ENCODE peak calls at places on chromosomes 6 and 20, in six cellular contexts. Q is AG09309, H is PC-3, Z is neural crest cell, C is lung, L is omental fat pad. D is an unnamed sample.
A peak's percentile ranks its signal among the peaks of the same experiment; 100 is the strongest.

GRCh38 chr6:30964075-30964474 is 19.4 kb upstream of the MUC21 start:
- DNase-seq in Q (no peak), H (no peak), Z (no peak), C (no peak), L (no peak), D (no peak)

GRCh38 chr20:19710336-19710721 is 47.7 kb upstream of the RIN2 start:
- DNase-seq in Q (no peak), H (no peak), Z (no peak), C (no peak), L (no peak), D (no peak)

GRCh38 chr20:58446938-58447265 is 57.9 kb downstream of the VAPB start:
- DNase-seq in Q (no peak), H (no peak), Z (no peak), C (no peak), L (no peak), D (no peak)

GRCh38 chr6:166437661-166438060 is 54.9 kb upstream of the MPC1 start:
- DNase-seq in Q (no peak), H (no peak), Z (no peak), C (no peak), L (no peak), D (no peak)

GRCh38 chr6:159727717-159728440 is 573 bp downstream of the WTAP start:
- DNase-seq in Q (no peak), H (peak; percentile 5), Z (no peak), C (peak; percentile 48), L (no peak), D (no peak)

GRCh38 chr20:15924556-15924955 is 648.7 kb downstream of the KIF16B start:
- DNase-seq in Q (no peak), H (no peak), Z (no peak), C (no peak), L (no peak), D (no peak)

GRCh38 chr20:50248104-50248631 is 57.5 kb downstream of the CEBPB start:
- DNase-seq in Q (peak; percentile 37), H (no peak), Z (no peak), C (no peak), L (no peak), D (no peak)

GRCh38 chr20:31522756-31523155 is 8.5 kb downstream of the HM13 start:
- DNase-seq in Q (no peak), H (no peak), Z (no peak), C (no peak), L (no peak), D (no peak)

GRCh38 chr6:98946877-98947410 is 802 bp downstream of the FBXL4 start:
- DNase-seq in Q (no peak), H (peak; percentile 43), Z (no peak), C (peak; percentile 31), L (peak; percentile 27), D (no peak)

GRCh38 chr6:3205913-3206312 is 21.5 kb downstream of the TUBB2B start:
- DNase-seq in Q (peak; percentile 98), H (peak; percentile 81), Z (no peak), C (no peak), L (no peak), D (no peak)

GRCh38 chr20:59448828-59449444 is 148.5 kb downstream of the EDN3 start:
- DNase-seq in Q (no peak), H (no peak), Z (no peak), C (no peak), L (no peak), D (no peak)

GRCh38 chr6:109308018-109308492 is 74.2 kb downstream of the CD164 start:
- DNase-seq in Q (peak; percentile 42), H (peak; percentile 60), Z (no peak), C (peak; percentile 42), L (no peak), D (no peak)

GRCh38 chr20:52193133-52193532 is 1.6 kb upstream of the ZFP64 start:
- DNase-seq in Q (no peak), H (no peak), Z (no peak), C (no peak), L (no peak), D (no peak)

GRCh38 chr6:55895972-55896371 is 20.6 kb upstream of the BMP5 start:
- DNase-seq in Q (no peak), H (peak; percentile 22), Z (no peak), C (no peak), L (no peak), D (no peak)

GRCh38 chr6:28943557-28944411 is 20.0 kb upstream of the TRIM27 start:
- DNase-seq in Q (no peak), H (peak; percentile 86), Z (peak; percentile 69), C (peak; percentile 65), L (no peak), D (no peak)

GRCh38 chr20:44186674-44187053 is 324 bp downstream of the JPH2 start:
- DNase-seq in Q (no peak), H (no peak), Z (no peak), C (no peak), L (no peak), D (no peak)
- TF ChIP-seq CTCF in Q (no peak), H (no peak), Z (no peak), C (no peak), L (no peak), D (no peak)

GRCh38 chr6:13419826-13420225 is 67.6 kb downstream of the GFOD1 start:
- DNase-seq in Q (no peak), H (no peak), Z (no peak), C (no peak), L (no peak), D (no peak)
- TF ChIP-seq CTCF in Q (no peak), H (no peak), Z (no peak), C (no peak), L (no peak), D (no peak)

DNA sequence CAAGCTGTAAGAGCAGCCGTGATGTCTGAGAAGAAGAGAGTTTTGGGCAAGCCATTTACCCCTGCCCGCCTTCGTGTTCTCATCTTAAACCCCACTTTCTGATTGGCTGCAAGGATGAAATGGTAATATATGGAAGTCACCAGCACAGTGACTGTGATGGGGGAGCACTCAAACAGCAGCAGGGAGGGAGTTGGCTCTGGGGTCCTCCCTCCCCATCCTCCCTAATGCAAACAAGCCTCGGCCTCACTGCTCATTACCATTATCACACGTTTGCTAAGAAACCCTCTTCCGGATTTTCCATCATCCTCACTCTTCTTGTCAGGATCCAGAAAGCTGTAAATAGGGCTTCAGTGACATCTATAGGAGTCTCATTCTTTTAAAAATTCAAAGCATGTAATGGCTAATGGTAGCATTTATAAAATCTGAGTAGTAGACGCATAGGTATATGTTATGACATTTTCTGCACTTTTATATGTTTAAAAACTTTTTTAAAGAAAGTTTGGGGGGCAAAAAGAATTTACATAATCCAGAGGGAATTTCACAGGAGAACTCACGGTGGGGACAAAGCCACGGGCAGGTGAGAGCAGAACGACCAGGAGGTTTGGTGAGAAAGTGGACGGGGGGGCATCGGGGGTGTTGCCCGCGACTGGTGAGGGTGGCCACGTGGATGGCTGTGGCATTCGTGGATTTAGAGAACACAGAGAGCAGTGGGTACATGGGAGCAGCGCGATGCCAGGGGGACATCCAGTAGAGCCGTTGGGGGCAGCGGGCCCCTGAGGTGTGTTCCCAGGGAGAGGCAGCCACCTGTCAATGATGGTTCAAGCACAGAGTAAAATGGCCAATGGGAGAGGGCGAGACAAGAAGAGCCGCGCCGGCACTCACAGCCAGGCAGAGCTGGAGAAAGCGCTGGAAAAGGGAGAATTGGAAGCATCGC is 29.6 kb downstream of the SUMO4 start:
- DNase-seq in Q (no peak), H (no peak), Z (no peak), C (no peak), L (no peak), D (no peak)
- TF ChIP-seq CTCF in Q (no peak), H (no peak), Z (no peak), C (no peak), L (no peak), D (no peak)

DNA sequence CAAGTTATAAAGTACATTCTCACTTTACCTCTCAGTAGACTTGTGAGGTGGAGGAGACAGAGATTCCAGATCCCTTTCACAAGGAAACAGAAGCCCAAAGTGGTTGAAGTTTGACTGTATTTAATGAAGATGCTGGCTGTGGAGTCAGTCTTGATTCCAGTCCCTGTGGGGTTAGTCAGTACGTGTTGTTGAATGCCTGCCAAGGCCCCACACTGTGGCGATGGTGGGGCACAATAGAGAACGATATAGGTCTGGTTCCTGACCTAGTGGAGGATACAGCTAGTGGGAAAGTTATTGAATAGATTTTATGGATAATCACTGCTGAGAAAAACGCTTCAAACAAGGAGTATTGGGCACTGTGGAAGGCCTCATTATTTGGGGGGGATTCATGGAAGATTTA is 71.4 kb downstream of the LRRC1 start:
- DNase-seq in Q (no peak), H (no peak), Z (no peak), C (no peak), L (no peak), D (no peak)
- TF ChIP-seq CTCF in Q (no peak), H (no peak), Z (no peak), C (no peak), L (no peak), D (no peak)

D was measured in type B pancreatic cell.